ENCODE peak calls at places on chromosomes 13 and 19, in seven cellular contexts. W, Y, T, C, P, G and X are unnamed samples.

GRCh38 chr13:68176486-68176885 is 946.4 kb upstream of the PCDH9 start:
- DNase-seq in G (no peak), W (peak; percentile 36), P (no peak), Y (peak; percentile 10), T (no peak), C (no peak), X (no peak)

GRCh38 chr13:37899753-37900152 is 30.2 kb upstream of the TRPC4 start:
- DNase-seq in Y (no peak), W (no peak), C (no peak), G (no peak), P (no peak), T (peak; percentile 9), X (no peak)

GRCh38 chr13:74111901-74112824 is 22.0 kb downstream of the KLF12 start:
- DNase-seq in W (no peak), P (no peak), C (no peak), T (no peak), Y (no peak), G (no peak), X (no peak)

GRCh38 chr13:111247552-111247951 is 72.9 kb upstream of the TEX29 start:
- DNase-seq in G (no peak), P (no peak), Y (no peak), W (no peak), C (peak; percentile 17), T (peak; percentile 36), X (no peak)

GRCh38 chr13:65808061-65808460 is 1422.1 kb downstream of the PCDH9 start:
- DNase-seq in G (no peak), Y (no peak), P (no peak), W (peak; percentile 49), C (no peak), T (no peak), X (no peak)

GRCh38 chr19:52307275-52307674 is 10.3 kb downstream of the ZNF480 start:
- DNase-seq in C (peak; percentile 53), T (no peak), G (no peak), W (peak; percentile 19), Y (peak; percentile 72), P (no peak), X (no peak)

GRCh38 chr19:29326351-29326750 is 113.4 kb upstream of the UQCRFS1 start:
- DNase-seq in P (no peak), W (no peak), C (no peak), Y (no peak), T (no peak), G (peak; percentile 15), X (no peak)

GRCh38 chr19:34662919-34663318 is 14.0 kb downstream of the SCGB2B2 start:
- DNase-seq in W (no peak), T (peak; percentile 51), C (no peak), Y (peak; percentile 70), P (no peak), G (peak; percentile 37), X (peak; percentile 68)

GRCh38 chr13:36430247-36431203 is 1.8 kb upstream of the CCNA1 start:
- DNase-seq in C (peak; percentile 62), P (no peak), T (no peak), G (no peak), W (no peak), Y (no peak), X (peak; percentile 11)

GRCh38 chr19:44848036-44848804 is 2.1 kb downstream of the NECTIN2 start:
- DNase-seq in P (no peak), T (no peak), Y (no peak), W (peak; percentile 57), G (no peak), C (peak; percentile 66), X (peak; percentile 41)

GRCh38 chr19:4889034-4889825 is 13.5 kb downstream of the ARRDC5 start:
- DNase-seq in W (peak; percentile 83), P (no peak), T (no peak), Y (no peak), G (no peak), C (no peak), X (no peak)

GRCh38 chr19:11434703-11435056 is 241 bp downstream of the ODAD3 start:
- DNase-seq in P (no peak), T (no peak), G (no peak), C (no peak), Y (no peak), W (no peak), X (no peak)

GRCh38 chr19:46179076-46179740 is 31.2 kb downstream of the IGFL2 start:
- DNase-seq in P (no peak), T (no peak), G (no peak), Y (no peak), W (no peak), C (no peak), X (no peak)

GRCh38 chr13:52652980-52653303 is 306 bp downstream of the SUGT1 start:
- DNase-seq in T (no peak), G (peak; percentile 31), C (no peak), W (no peak), Y (no peak), P (no peak), X (peak; percentile 60)

GRCh38 chr13:113991191-113991669 is 17.4 kb upstream of the C13orf46 start:
- DNase-seq in C (no peak), Y (no peak), P (no peak), W (no peak), T (no peak), G (no peak), X (peak; percentile 80)

DNA sequence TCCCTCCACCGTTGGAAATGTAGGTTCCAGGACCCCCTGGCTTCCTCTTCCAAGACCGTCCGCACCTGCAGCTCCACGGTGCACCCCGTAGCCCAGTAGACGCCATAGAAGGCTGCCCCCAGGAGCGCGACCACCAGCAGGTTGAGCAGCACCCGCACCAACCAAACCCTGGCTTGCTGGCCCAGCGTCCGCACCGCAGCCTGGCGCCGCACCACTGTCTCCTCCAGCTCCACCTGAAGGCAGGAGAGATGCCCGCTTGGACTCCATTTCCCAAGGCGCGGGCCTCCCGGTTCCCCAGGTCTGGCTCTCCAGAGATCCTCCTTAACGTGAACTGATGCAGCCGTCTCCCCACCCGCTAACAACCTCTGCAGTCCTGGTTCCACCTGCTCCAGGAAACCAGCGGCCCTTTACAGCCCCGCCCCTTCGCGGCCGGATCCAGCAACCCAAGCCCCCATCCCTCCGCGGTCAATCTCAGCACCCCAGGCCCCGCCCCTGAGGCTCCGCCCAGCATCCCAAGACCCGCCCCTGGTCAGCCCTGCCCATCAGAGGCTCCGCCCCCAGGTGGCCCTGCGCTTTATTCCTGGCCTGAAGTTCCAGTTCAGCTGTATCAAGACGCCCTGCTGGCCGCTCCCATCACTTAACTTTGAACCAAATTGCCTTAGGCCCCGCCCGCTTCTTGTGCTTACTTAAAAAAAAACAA is 5.0 kb upstream of the LENG1 start:
- DNase-seq in T (no peak), Y (peak; percentile 92), G (peak; percentile 90), P (no peak), W (peak; percentile 22), C (peak; percentile 99), X (no peak)
- TF ChIP-seq RFX5 in T (no peak), Y (no peak), G (no peak), P (no peak), W (no peak), C (no peak), X (no peak)

DNA sequence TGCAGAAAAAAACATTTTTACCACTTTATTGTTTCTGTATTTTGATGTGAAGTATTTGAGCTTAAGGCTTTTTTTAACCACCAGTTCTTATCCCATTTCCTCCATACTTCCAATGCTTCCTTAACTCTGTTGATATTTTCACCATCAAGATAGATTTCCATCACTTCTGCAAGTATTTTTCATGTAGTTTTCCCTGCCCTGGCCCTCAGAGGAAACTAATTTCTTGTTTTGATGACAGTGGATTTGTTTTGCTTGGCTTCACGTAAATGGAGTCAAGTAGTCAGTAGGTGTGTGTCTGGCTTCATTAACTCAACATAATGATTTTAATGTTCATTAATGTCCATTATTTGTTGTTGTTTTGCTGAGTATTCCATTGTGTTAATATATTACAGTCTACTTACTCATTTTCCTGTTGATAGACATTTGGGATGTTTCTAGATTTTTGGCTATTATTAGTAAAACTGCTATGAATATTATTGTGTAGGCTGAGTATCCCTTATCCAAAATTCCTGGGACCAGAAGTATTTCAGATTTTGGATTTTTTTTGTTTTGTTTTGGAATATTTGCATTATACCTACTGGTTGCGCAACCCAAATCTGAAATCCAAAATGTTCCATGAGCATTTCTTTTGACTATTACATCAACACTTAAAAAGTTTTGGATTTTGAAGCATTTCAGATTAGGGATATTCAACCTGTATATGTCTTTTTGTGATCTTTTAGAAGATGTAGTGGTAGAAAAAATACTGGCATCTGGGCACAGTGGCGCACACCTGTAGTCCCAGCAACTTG is 23.3 kb downstream of the ZNF582 start:
- DNase-seq in C (no peak), P (no peak), G (no peak), Y (no peak), W (no peak), T (no peak), X (no peak)
- TF ChIP-seq RFX5 in C (no peak), P (no peak), G (no peak), Y (no peak), W (no peak), T (no peak), X (no peak)

GRCh38 chr13:80382576-80382975 is 41.6 kb upstream of the SPRY2 start:
- DNase-seq in T (no peak), Y (no peak), C (no peak), P (no peak), G (no peak), W (no peak), X (no peak)

GRCh38 chr13:80388506-80388905 is 47.6 kb upstream of the SPRY2 start:
- DNase-seq in W (no peak), C (no peak), P (no peak), T (no peak), Y (no peak), G (no peak), X (no peak)

GRCh38 chr13:80386592-80386991 is 45.7 kb upstream of the SPRY2 start:
- DNase-seq in Y (no peak), C (no peak), W (no peak), P (no peak), T (no peak), G (no peak), X (no peak)

GRCh38 chr13:80389073-80390038 is 48.4 kb upstream of the SPRY2 start:
- DNase-seq in P (no peak), W (no peak), T (no peak), C (no peak), Y (no peak), G (no peak), X (no peak)

DNA sequence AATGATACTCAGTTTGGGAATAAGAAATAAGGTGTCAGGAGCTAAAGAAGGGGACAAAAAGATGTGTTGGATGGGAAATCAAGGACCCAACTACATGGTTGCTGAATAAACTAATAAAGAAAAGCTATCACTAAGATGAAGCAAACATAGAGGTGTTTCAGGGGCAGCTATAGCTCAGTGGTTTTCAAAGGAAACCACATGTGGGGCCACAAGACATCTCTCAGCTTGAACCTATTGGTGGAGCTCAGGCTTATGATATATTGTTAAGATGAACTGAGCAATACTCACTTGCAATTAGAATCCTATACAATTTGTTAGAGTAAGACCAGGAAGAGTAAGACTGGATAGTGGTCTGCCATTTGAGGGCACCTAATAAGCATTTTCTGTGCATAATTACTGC is 45.1 kb upstream of the SPRY2 start:
- DNase-seq in W (no peak), Y (no peak), T (no peak), C (no peak), G (no peak), P (no peak), X (no peak)
- TF ChIP-seq RFX5 in W (no peak), Y (no peak), T (no peak), C (no peak), G (no peak), P (no peak), X (no peak)

DNA sequence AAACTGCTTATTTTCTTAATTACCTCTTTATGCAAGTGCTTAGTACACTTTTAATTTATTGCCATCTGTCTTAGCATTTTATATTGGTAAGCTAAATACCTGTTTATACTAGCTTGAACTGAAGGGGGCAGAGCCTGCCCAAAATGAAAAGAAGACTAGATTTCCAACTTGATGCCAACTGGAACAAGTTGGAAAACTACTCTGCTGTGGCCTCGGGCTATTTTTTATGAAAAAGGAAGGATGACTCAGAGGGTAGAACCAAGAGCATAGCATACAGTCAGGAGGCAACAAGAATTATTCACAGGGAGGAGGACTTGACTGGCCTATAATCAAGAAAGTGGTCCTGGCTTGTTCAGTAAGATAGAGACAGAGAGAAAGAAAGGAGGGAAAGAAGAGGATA is 150.3 kb downstream of the NDFIP2 start:
- DNase-seq in W (peak; percentile 49), Y (peak; percentile 73), G (no peak), C (no peak), T (no peak), P (no peak), X (no peak)
- TF ChIP-seq RFX5 in W (no peak), Y (no peak), G (no peak), C (no peak), T (no peak), P (no peak), X (no peak)